ENCODE peak calls at places on chromosome 11, in four cellular contexts. One of them, this sample, is unnamed.
A peak's percentile ranks its signal among the peaks of the same experiment; 100 is the strongest.

GRCh38 chr11:69704508-69705245 is 855 bp upstream of the FGF19 start:
- DNase-seq in mucosa of descending colon: no peak
- DNase-seq in body of pancreas: no peak
- DNase-seq in right atrium auricular region: no peak
- DNase-seq in this sample: no peak

GRCh38 chr11:107792049-107792443 is 66.5 kb downstream of the SLC35F2 start:
- DNase-seq in mucosa of descending colon: no peak
- DNase-seq in body of pancreas: no peak
- DNase-seq in right atrium auricular region: no peak
- DNase-seq in this sample: no peak

GRCh38 chr11:79925570-79925969 is 484.7 kb upstream of the TENM4 start:
- DNase-seq in mucosa of descending colon: no peak
- DNase-seq in body of pancreas: no peak
- DNase-seq in right atrium auricular region: no peak
- DNase-seq in this sample: no peak

GRCh38 chr11:48307760-48308386 is 1.9 kb downstream of the OR4S1 start:
- DNase-seq in mucosa of descending colon: no peak
- DNase-seq in body of pancreas: peak; percentile 51
- DNase-seq in right atrium auricular region: peak; percentile 65
- DNase-seq in this sample: no peak

GRCh38 chr11:72641900-72642814 is 32.1 kb downstream of the PDE2A start:
- DNase-seq in mucosa of descending colon: no peak
- DNase-seq in body of pancreas: peak; percentile 32
- DNase-seq in right atrium auricular region: no peak
- DNase-seq in this sample: no peak

GRCh38 chr11:27008811-27009535 is 15.1 kb downstream of the FIBIN start:
- DNase-seq in mucosa of descending colon: no peak
- DNase-seq in body of pancreas: no peak
- DNase-seq in right atrium auricular region: no peak
- DNase-seq in this sample: no peak

GRCh38 chr11:106787454-106787853 is 230.8 kb downstream of the GUCY1A2 start:
- DNase-seq in mucosa of descending colon: no peak
- DNase-seq in body of pancreas: no peak
- DNase-seq in right atrium auricular region: no peak
- DNase-seq in this sample: no peak

GRCh38 chr11:67404515-67405195 is 772 bp downstream of the TBC1D10C start:
- DNase-seq in mucosa of descending colon: peak; percentile 76
- DNase-seq in body of pancreas: no peak
- DNase-seq in right atrium auricular region: no peak
- DNase-seq in this sample: no peak

GRCh38 chr11:19419813-19420212 is 179.1 kb upstream of the E2F8 start:
- DNase-seq in mucosa of descending colon: no peak
- DNase-seq in body of pancreas: no peak
- DNase-seq in right atrium auricular region: no peak
- DNase-seq in this sample: no peak

GRCh38 chr11:10581481-10582019 is 13.1 kb upstream of the LYVE1 start:
- DNase-seq in mucosa of descending colon: peak; percentile 61
- DNase-seq in body of pancreas: peak; percentile 67
- DNase-seq in right atrium auricular region: no peak
- DNase-seq in this sample: no peak

GRCh38 chr11:67301313-67301921 is 1.9 kb upstream of the SSH3 start:
- DNase-seq in mucosa of descending colon: peak; percentile 60
- DNase-seq in body of pancreas: no peak
- DNase-seq in right atrium auricular region: no peak
- DNase-seq in this sample: no peak

GRCh38 chr11:65378208-65378927 is 4.1 kb downstream of the SLC25A45 start:
- DNase-seq in mucosa of descending colon: no peak
- DNase-seq in body of pancreas: peak; percentile 51
- DNase-seq in right atrium auricular region: no peak
- DNase-seq in this sample: no peak

GRCh38 chr11:46696212-46696558 is 4.2 kb downstream of the ARHGAP1 start:
- DNase-seq in mucosa of descending colon: no peak
- DNase-seq in body of pancreas: no peak
- DNase-seq in right atrium auricular region: no peak
- DNase-seq in this sample: no peak

GRCh38 chr11:73312806-73313403 is 4.8 kb downstream of the ARHGEF17 start:
- DNase-seq in mucosa of descending colon: no peak
- DNase-seq in body of pancreas: no peak
- DNase-seq in right atrium auricular region: no peak
- DNase-seq in this sample: no peak

GRCh38 chr11:27857014-27857413 is 156.8 kb upstream of the BDNF start:
- DNase-seq in mucosa of descending colon: no peak
- DNase-seq in body of pancreas: peak; percentile 2
- DNase-seq in right atrium auricular region: no peak
- DNase-seq in this sample: no peak

GRCh38 chr11:128720522-128720985 is 26.7 kb downstream of the FLI1 start:
- DNase-seq in mucosa of descending colon: no peak
- DNase-seq in body of pancreas: no peak
- DNase-seq in right atrium auricular region: no peak
- DNase-seq in this sample: no peak

GRCh38 chr11:10931761-10932700 is 74.2 kb upstream of the ZBED5 start:
- DNase-seq in mucosa of descending colon: peak; percentile 58
- DNase-seq in body of pancreas: no peak
- DNase-seq in right atrium auricular region: no peak
- DNase-seq in this sample: no peak

GRCh38 chr11:13013054-13013488 is 4.0 kb downstream of the RASSF10 start:
- DNase-seq in mucosa of descending colon: no peak
- DNase-seq in body of pancreas: no peak
- DNase-seq in right atrium auricular region: no peak
- DNase-seq in this sample: no peak

GRCh38 chr11:117417342-117417741 is 89.7 kb downstream of the CEP164 start:
- DNase-seq in mucosa of descending colon: no peak
- DNase-seq in body of pancreas: no peak
- DNase-seq in right atrium auricular region: no peak
- DNase-seq in this sample: no peak

GRCh38 chr11:114377612-114378267 is 22.6 kb downstream of the C11orf71 start:
- DNase-seq in mucosa of descending colon: no peak
- DNase-seq in body of pancreas: no peak
- DNase-seq in right atrium auricular region: no peak
- DNase-seq in this sample: no peak

GRCh38 chr11:69211540-69212120 is 55.9 kb downstream of the SMIM38 start:
- DNase-seq in mucosa of descending colon: no peak
- DNase-seq in body of pancreas: no peak
- DNase-seq in right atrium auricular region: no peak
- DNase-seq in this sample: no peak

GRCh38 chr11:66443602-66444001 is 5.0 kb upstream of the MRPL11 start:
- DNase-seq in mucosa of descending colon: no peak
- DNase-seq in body of pancreas: peak; percentile 14
- DNase-seq in right atrium auricular region: no peak
- DNase-seq in this sample: no peak

GRCh38 chr11:31955838-31956237 is 135.0 kb upstream of the RCN1 start:
- DNase-seq in mucosa of descending colon: no peak
- DNase-seq in body of pancreas: no peak
- DNase-seq in right atrium auricular region: no peak
- DNase-seq in this sample: no peak

GRCh38 chr11:108669711-108670110 is 4.8 kb downstream of the DDX10 start:
- DNase-seq in mucosa of descending colon: no peak
- DNase-seq in body of pancreas: no peak
- DNase-seq in right atrium auricular region: no peak
- DNase-seq in this sample: no peak

GRCh38 chr11:124086447-124086846 is 28.8 kb upstream of the VWA5A start:
- DNase-seq in mucosa of descending colon: no peak
- DNase-seq in body of pancreas: no peak
- DNase-seq in right atrium auricular region: no peak
- DNase-seq in this sample: no peak

GRCh38 chr11:79493555-79494171 is 52.8 kb upstream of the TENM4 start:
- DNase-seq in mucosa of descending colon: peak; percentile 53
- DNase-seq in body of pancreas: peak; percentile 66
- DNase-seq in right atrium auricular region: peak; percentile 61
- DNase-seq in this sample: no peak

GRCh38 chr11:92295175-92296137 is 70.8 kb downstream of the FAT3 start:
- DNase-seq in mucosa of descending colon: no peak
- DNase-seq in body of pancreas: no peak
- DNase-seq in right atrium auricular region: no peak
- DNase-seq in this sample: no peak

GRCh38 chr11:132586801-132587200 is 945.5 kb downstream of the OPCML start:
- DNase-seq in mucosa of descending colon: no peak
- DNase-seq in body of pancreas: no peak
- DNase-seq in right atrium auricular region: no peak
- DNase-seq in this sample: no peak

GRCh38 chr11:75349540-75350116 is 1.8 kb downstream of the ARRB1 start:
- DNase-seq in mucosa of descending colon: peak; percentile 69
- DNase-seq in body of pancreas: no peak
- DNase-seq in right atrium auricular region: no peak
- DNase-seq in this sample: no peak

GRCh38 chr11:36292311-36292722 is 3.1 kb upstream of the COMMD9 start:
- DNase-seq in mucosa of descending colon: no peak
- DNase-seq in body of pancreas: no peak
- DNase-seq in right atrium auricular region: no peak
- DNase-seq in this sample: no peak

GRCh38 chr11:133228406-133229330 is 303.6 kb downstream of the OPCML start:
- DNase-seq in mucosa of descending colon: no peak
- DNase-seq in body of pancreas: peak; percentile 5
- DNase-seq in right atrium auricular region: no peak
- DNase-seq in this sample: no peak

GRCh38 chr11:5349550-5349949 is 1.8 kb upstream of the OR51B6 start:
- DNase-seq in mucosa of descending colon: no peak
- DNase-seq in body of pancreas: no peak
- DNase-seq in right atrium auricular region: no peak
- DNase-seq in this sample: no peak

GRCh38 chr11:47443028-47443700 is 5.8 kb downstream of the RAPSN start:
- DNase-seq in mucosa of descending colon: no peak
- DNase-seq in body of pancreas: no peak
- DNase-seq in right atrium auricular region: no peak
- DNase-seq in this sample: no peak

GRCh38 chr11:121476379-121477032 is 23.7 kb upstream of the SORL1-AS1 start:
- DNase-seq in mucosa of descending colon: no peak
- DNase-seq in body of pancreas: no peak
- DNase-seq in right atrium auricular region: no peak
- DNase-seq in this sample: no peak

GRCh38 chr11:75820636-75821035 is 5.6 kb downstream of the UVRAG start:
- DNase-seq in mucosa of descending colon: no peak
- DNase-seq in body of pancreas: no peak
- DNase-seq in right atrium auricular region: no peak
- DNase-seq in this sample: no peak

GRCh38 chr11:118198370-118198769 is 21.9 kb upstream of the SCN2B start:
- DNase-seq in mucosa of descending colon: peak; percentile 86
- DNase-seq in body of pancreas: peak; percentile 84
- DNase-seq in right atrium auricular region: peak; percentile 80
- DNase-seq in this sample: no peak

GRCh38 chr11:45607995-45608394 is 57.4 kb downstream of the CHST1 start:
- DNase-seq in mucosa of descending colon: no peak
- DNase-seq in body of pancreas: no peak
- DNase-seq in right atrium auricular region: peak; percentile 36
- DNase-seq in this sample: no peak

GRCh38 chr11:111801135-111801534 is 34.9 kb upstream of the PPP2R1B start:
- DNase-seq in mucosa of descending colon: no peak
- DNase-seq in body of pancreas: peak; percentile 39
- DNase-seq in right atrium auricular region: no peak
- DNase-seq in this sample: no peak
- H3K4me1 ChIP-seq in mucosa of descending colon: no peaks in the 10 kb centered on the region
- H3K4me1 ChIP-seq in body of pancreas: peaks cover 27% of the 10 kb centered on the region
- H3K4me1 ChIP-seq in right atrium auricular region: peaks cover 11% of the 10 kb centered on the region
- H3K4me1 ChIP-seq in this sample: peaks cover 32% of the 10 kb centered on the region

GRCh38 chr11:62688481-62688880 is 849 bp downstream of the LRRN4CL start:
- DNase-seq in mucosa of descending colon: no peak
- DNase-seq in body of pancreas: no peak
- DNase-seq in right atrium auricular region: no peak
- DNase-seq in this sample: no peak
- H3K4me3 ChIP-seq in mucosa of descending colon: no peak overlapping the region
- H3K4me3 ChIP-seq in body of pancreas: no peak overlapping the region
- H3K4me3 ChIP-seq in right atrium auricular region: no peak overlapping the region
- H3K4me3 ChIP-seq in this sample: peak overlapping the region; percentile 26

GRCh38 chr11:42345933-42346332 is 886.5 kb upstream of the LRRC4C start:
- DNase-seq in mucosa of descending colon: no peak
- DNase-seq in body of pancreas: no peak
- DNase-seq in right atrium auricular region: no peak
- DNase-seq in this sample: no peak
- H3K9me3 ChIP-seq in mucosa of descending colon: peaks cover 6% of the 10 kb centered on the region
- H3K9me3 ChIP-seq in body of pancreas: no peaks in the 10 kb centered on the region
- H3K9me3 ChIP-seq in right atrium auricular region: no peaks in the 10 kb centered on the region
- H3K9me3 ChIP-seq in this sample: peaks cover 4% of the 10 kb centered on the region

GRCh38 chr11:126357969-126358762 is 2.7 kb downstream of the ST3GAL4 start:
- DNase-seq in mucosa of descending colon: no peak
- DNase-seq in body of pancreas: no peak
- DNase-seq in right atrium auricular region: no peak
- DNase-seq in this sample: no peak

GRCh38 chr11:126358763-126359160 is 3.3 kb downstream of the ST3GAL4 start:
- DNase-seq in mucosa of descending colon: no peak
- DNase-seq in body of pancreas: no peak
- DNase-seq in right atrium auricular region: no peak
- DNase-seq in this sample: no peak

GRCh38 chr11:126361400-126361799 is 5.9 kb downstream of the ST3GAL4 start:
- DNase-seq in mucosa of descending colon: no peak
- DNase-seq in body of pancreas: no peak
- DNase-seq in right atrium auricular region: no peak
- DNase-seq in this sample: no peak

GRCh38 chr11:126360049-126360446 is 4.6 kb downstream of the ST3GAL4 start:
- DNase-seq in mucosa of descending colon: no peak
- DNase-seq in body of pancreas: no peak
- DNase-seq in right atrium auricular region: no peak
- DNase-seq in this sample: no peak

GRCh38 chr11:126359431-126360048 is 4.1 kb downstream of the ST3GAL4 start:
- DNase-seq in mucosa of descending colon: peak; percentile 80
- DNase-seq in body of pancreas: peak; percentile 38
- DNase-seq in right atrium auricular region: peak; percentile 76
- DNase-seq in this sample: no peak
- H3K4me1 ChIP-seq in mucosa of descending colon: no peaks in the 10 kb centered on the region
- H3K4me1 ChIP-seq in body of pancreas: peaks cover 20% of the 10 kb centered on the region
- H3K4me1 ChIP-seq in right atrium auricular region: peaks cover 86% of the 10 kb centered on the region
- H3K4me1 ChIP-seq in this sample: peaks cover 27% of the 10 kb centered on the region

GRCh38 chr11:62724171-62724570 is 3.1 kb downstream of the HNRNPUL2 start:
- DNase-seq in mucosa of descending colon: no peak
- DNase-seq in body of pancreas: no peak
- DNase-seq in right atrium auricular region: no peak
- DNase-seq in this sample: no peak
- H3K4me3 ChIP-seq in mucosa of descending colon: no peak overlapping the region
- H3K4me3 ChIP-seq in body of pancreas: no peak overlapping the region
- H3K4me3 ChIP-seq in right atrium auricular region: no peak overlapping the region
- H3K4me3 ChIP-seq in this sample: peak overlapping the region; percentile 93

GRCh38 chr11:134382257-134382656 is 29.8 kb downstream of the B3GAT1 start:
- DNase-seq in mucosa of descending colon: no peak
- DNase-seq in body of pancreas: no peak
- DNase-seq in right atrium auricular region: no peak
- DNase-seq in this sample: no peak
- H3K9me3 ChIP-seq in mucosa of descending colon: no peaks in the 10 kb centered on the region
- H3K9me3 ChIP-seq in body of pancreas: no peaks in the 10 kb centered on the region
- H3K9me3 ChIP-seq in right atrium auricular region: no peaks in the 10 kb centered on the region
- H3K9me3 ChIP-seq in this sample: no peaks in the 10 kb centered on the region

GRCh38 chr11:16963316-16963876 is 50.8 kb downstream of the PLEKHA7 start:
- DNase-seq in mucosa of descending colon: no peak
- DNase-seq in body of pancreas: no peak
- DNase-seq in right atrium auricular region: no peak
- DNase-seq in this sample: no peak
- H3K4me1 ChIP-seq in mucosa of descending colon: peaks cover 22% of the 10 kb centered on the region
- H3K4me1 ChIP-seq in body of pancreas: peaks cover 54% of the 10 kb centered on the region
- H3K4me1 ChIP-seq in right atrium auricular region: no peaks in the 10 kb centered on the region
- H3K4me1 ChIP-seq in this sample: no peaks in the 10 kb centered on the region